ENCODE peak calls at places on chromosomes 13 and 19, in four cellular contexts. S, G, U and H are unnamed samples. For H3K36me3 and H3K4me1, the result is how much of the 10 kb centered on the place peaks cover.

GRCh38 chr19:38665950-38666661 is 18.7 kb downstream of the ACTN4 start:
- DNase-seq in G (no peak), S (no peak), U (peak), H (no peak)

GRCh38 chr19:38707512-38708114 is 36.7 kb downstream of the CAPN12 start:
- DNase-seq in U (peak), G (peak), S (no peak), H (no peak)

GRCh38 chr19:35545855-35546381 is 492 bp downstream of the TMEM147 start:
- DNase-seq in S (no peak), G (peak), U (peak), H (peak)

GRCh38 chr13:21676611-21677021 is 5.7 kb downstream of the FGF9 start:
- DNase-seq in G (peak), U (no peak), S (no peak), H (no peak)

GRCh38 chr19:38849746-38850230 is at the start of gene HNRNPL:
- DNase-seq in G (no peak), U (no peak), S (no peak), H (peak)

GRCh38 chr19:30784850-30785459 is 412.8 kb downstream of the ZNF536 start:
- DNase-seq in G (peak), U (peak), S (no peak), H (peak)

GRCh38 chr19:3893509-3894179 is 13.2 kb downstream of the ATCAY start:
- DNase-seq in G (no peak), S (no peak), U (no peak), H (no peak)

GRCh38 chr19:38617764-38618589 is at the start of gene MAP4K1:
- DNase-seq in S (no peak), U (peak), G (peak), H (peak)

GRCh38 chr13:35857769-35858168 is 273.4 kb downstream of the DCLK1 start:
- DNase-seq in S (no peak), U (no peak), G (no peak), H (no peak)

GRCh38 chr19:32817913-32818476 is 51.6 kb downstream of the SLC7A9 start:
- DNase-seq in G (no peak), U (no peak), S (no peak), H (no peak)

GRCh38 chr19:54188224-54188871 is 1.0 kb downstream of the MBOAT7 start:
- DNase-seq in S (no peak), U (no peak), G (peak), H (peak)

GRCh38 chr19:35090160-35090794 is 25.3 kb upstream of the FXYD3 start:
- DNase-seq in U (no peak), G (peak), S (peak), H (peak)

GRCh38 chr13:40306817-40307216 is 359.6 kb downstream of the FOXO1 start:
- DNase-seq in U (no peak), G (no peak), S (no peak), H (no peak)

GRCh38 chr19:47111081-47111589 is 2.4 kb downstream of the ZC3H4 start:
- DNase-seq in G (peak), U (no peak), S (no peak), H (peak)

GRCh38 chr13:54733639-54734038 is 1705.0 kb downstream of the OLFM4 start:
- DNase-seq in S (no peak), U (no peak), G (no peak), H (no peak)

GRCh38 chr13:41603917-41604316 is 146.6 kb downstream of the RGCC start:
- DNase-seq in S (peak), U (no peak), G (peak), H (no peak)

GRCh38 chr19:33988601-33989000 is 183.7 kb upstream of the LSM14A start:
- DNase-seq in G (no peak), S (no peak), U (no peak), H (no peak)

GRCh38 chr13:29702912-29703351 is 107.4 kb upstream of the SLC7A1 start:
- DNase-seq in G (no peak), U (peak), S (no peak), H (no peak)

GRCh38 chr13:20945952-20946383 is 43.4 kb upstream of the XPO4 start:
- DNase-seq in G (no peak), U (peak), S (no peak), H (no peak)

GRCh38 chr13:95569966-95570365 is 17.4 kb downstream of the CLDN10 start:
- DNase-seq in S (no peak), U (no peak), G (no peak), H (no peak)

GRCh38 chr19:3617463-3617862 is 9.1 kb downstream of the CACTIN start:
- DNase-seq in S (no peak), U (no peak), G (peak), H (no peak)

GRCh38 chr19:39223703-39224279 is 19.7 kb upstream of the SYCN start:
- DNase-seq in S (no peak), U (no peak), G (no peak), H (no peak)

DNA sequence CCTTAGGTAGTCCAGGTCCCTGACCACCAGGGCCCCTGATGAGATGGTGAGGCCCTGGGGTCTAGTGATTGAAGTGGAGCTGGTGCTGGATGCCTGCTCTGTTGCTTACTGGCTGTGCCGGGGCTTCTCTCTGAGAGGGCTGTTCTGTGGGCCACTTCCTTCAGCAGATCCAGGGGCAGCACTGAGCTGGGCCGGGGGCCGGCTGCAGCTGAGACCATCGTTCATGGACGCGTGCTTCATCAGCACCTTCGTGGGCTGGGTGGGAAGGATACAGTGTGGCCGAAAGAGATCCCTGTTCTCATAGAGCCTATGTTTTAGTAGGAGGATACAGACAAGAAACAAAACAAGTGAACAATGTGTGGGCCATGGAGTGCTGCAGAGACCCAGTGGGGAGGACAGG is 33.2 kb upstream of the TEX29 start:
- DNase-seq in U (no peak), G (no peak), S (no peak), H (no peak)
- H3K36me3 ChIP-seq in U (half or more), G (under half), S (under half), H (half or more)

DNA sequence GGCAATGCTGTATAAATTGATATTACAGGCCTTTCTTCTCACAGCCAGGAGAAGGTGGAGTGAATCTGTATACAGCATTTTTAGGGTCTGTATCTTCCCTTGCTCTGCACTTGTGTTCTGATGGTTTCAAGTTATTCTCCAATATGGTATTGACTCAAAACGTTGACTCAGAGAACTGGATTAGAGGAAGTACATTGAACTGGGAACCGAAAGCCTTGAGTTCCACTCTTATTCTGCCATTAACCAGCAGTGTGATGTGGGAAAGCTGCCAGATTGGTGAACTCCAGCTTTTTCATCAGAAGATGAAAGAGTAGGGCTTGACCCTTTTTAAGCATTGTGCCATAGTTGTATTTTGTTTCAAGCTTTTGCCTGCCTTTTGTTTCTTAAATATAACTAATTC is 167.7 kb downstream of the SPRY2 start:
- DNase-seq in S (no peak), G (no peak), U (no peak), H (no peak)
- H3K4me1 ChIP-seq in S (under half), G (under half), U (under half), H (under half)

GRCh38 chr19:5494780-5495179 is 39.6 kb downstream of the ZNRF4 start:
- DNase-seq in U (no peak), S (no peak), G (no peak), H (no peak)

GRCh38 chr19:5501907-5502306 is 46.7 kb downstream of the ZNRF4 start:
- DNase-seq in G (no peak), S (no peak), U (no peak), H (no peak)

GRCh38 chr19:5495792-5496191 is 40.6 kb downstream of the ZNRF4 start:
- DNase-seq in U (no peak), S (no peak), G (no peak), H (no peak)

GRCh38 chr19:5497297-5497696 is 42.1 kb downstream of the ZNRF4 start:
- DNase-seq in U (no peak), S (no peak), G (no peak), H (no peak)

DNA sequence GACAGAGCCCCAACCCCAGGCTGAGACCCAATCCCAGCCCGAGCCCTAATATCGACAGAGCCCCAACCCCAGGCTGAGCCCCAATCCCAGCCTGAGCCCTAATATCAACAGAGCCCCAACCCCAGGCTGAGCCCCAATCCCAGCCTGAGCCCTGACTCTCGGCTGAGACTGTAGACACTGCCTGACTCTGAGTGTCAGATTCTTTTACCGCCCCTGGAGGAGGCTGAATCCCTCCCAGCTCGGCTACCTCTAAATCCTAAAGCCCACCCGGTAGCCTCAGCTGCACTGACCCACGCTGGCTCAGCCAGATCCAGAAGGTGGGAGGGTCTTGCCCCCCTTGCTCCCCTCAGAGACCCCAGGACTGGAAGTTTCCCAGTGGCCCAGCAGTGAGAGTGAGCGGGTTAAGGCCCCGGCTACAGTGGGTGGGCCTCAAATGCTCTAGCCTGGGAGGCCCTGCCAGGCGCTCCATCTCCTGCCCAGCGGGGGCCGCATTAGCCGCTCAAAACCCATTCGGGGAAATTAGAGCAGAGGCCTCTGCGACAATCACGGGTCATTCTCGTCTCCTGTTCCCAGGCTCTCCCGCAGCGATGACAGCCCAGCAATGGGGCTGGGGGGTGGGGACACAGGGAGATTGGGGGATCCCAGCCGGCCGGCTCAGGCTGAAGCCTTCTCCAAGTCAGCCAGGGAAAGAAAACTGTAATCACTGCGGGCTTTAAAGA is 43.8 kb downstream of the ZNRF4 start:
- DNase-seq in G (no peak), U (no peak), S (no peak), H (no peak)
- H3K27ac ChIP-seq in G (no peak), U (no peak), S (no peak), H (no peak)

DNA sequence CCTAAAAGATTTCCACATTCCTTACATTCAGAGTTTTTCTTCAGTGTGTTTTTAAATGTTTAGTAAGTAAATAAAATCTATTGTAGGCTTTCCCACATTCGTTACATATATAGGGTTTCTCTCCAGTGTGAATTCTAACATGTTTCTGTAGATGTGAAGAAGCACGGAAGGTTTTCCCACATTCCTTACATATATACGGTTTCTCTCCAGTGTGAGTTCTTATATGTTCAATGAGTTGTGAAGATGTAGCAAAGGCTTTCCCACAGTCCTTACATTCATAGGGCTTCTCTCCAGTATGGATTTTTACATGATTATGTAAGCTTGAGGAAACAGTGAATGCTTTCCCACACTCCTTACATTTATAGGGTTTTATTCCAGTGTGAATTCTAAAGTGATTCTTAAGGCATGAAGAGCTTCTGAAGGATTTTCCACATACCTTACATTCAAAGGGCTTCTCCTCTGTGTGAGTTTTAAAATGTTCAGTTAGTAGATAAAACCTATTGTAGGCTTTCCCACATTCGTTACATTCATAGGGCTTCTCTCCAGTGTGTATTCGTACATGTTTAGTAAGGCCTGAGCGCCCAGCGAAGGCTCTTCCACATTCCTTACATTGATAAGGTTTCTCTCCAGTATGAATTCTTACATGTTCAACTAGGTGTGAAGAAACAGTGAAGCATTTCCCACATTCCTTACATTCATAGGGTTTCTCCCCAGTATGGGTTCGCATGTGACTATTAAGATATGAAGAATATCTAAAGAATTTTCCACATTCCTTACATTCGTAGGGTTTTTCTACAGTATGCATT is 18.2 kb downstream of the ZNF121 start:
- DNase-seq in U (no peak), G (no peak), S (no peak), H (no peak)
- H3K36me3 ChIP-seq in U (half or more), G (under half), S (half or more), H (under half)

GRCh38 chr13:99314640-99315176 is 7.5 kb upstream of the GPR183 start:
- DNase-seq in G (peak), U (no peak), S (peak), H (peak)

GRCh38 chr13:99316657-99317244 is 9.6 kb upstream of the GPR183 start:
- DNase-seq in U (no peak), S (no peak), G (no peak), H (no peak)

GRCh38 chr13:99313941-99314340 is 6.7 kb upstream of the GPR183 start:
- DNase-seq in U (no peak), G (no peak), S (no peak), H (peak)

GRCh38 chr13:99315186-99315585 is 8.0 kb upstream of the GPR183 start:
- DNase-seq in U (no peak), G (no peak), S (no peak), H (no peak)

GRCh38 chr13:99316224-99316623 is 9.0 kb upstream of the GPR183 start:
- DNase-seq in S (no peak), G (no peak), U (no peak), H (no peak)
- H3K4me1 ChIP-seq in S (half or more), G (under half), U (under half), H (half or more)